ENCODE peak calls at places on chromosome 21, in five cellular contexts. T is hepatic stellate cell, N is hypothalamus, M is left colon, C is thoracic aorta. V is an unnamed sample.

GRCh38 chr21:41235214-41235613 is 67.3 kb downstream of the BACE2 start:
- DNase-seq in M (no peak), N (no peak), C (no peak), T (no peak), V (no peak)

GRCh38 chr21:34690793-34691175 is 22.0 kb downstream of the CLIC6 start:
- DNase-seq in C (no peak), N (no peak), T (no peak), M (no peak), V (no peak)

GRCh38 chr21:26267389-26267788 is 96.8 kb upstream of the APP start:
- DNase-seq in T (no peak), N (no peak), M (no peak), C (no peak), V (no peak)

GRCh38 chr21:29256125-29256895 is 42.4 kb upstream of the BACH1 start:
- DNase-seq in N (no peak), C (no peak), T (no peak), M (no peak), V (no peak)

GRCh38 chr21:33836408-33836807 is 79.2 kb downstream of the ATP5PO start:
- DNase-seq in C (no peak), M (no peak), T (no peak), N (no peak), V (no peak)

GRCh38 chr21:35399706-35400105 is 350.6 kb upstream of the RUNX1 start:
- DNase-seq in N (no peak), M (no peak), T (no peak), C (no peak), V (no peak)

GRCh38 chr21:41673596-41674335 is 93.1 kb downstream of the RIPK4 start:
- DNase-seq in T (no peak), N (no peak), M (no peak), C (no peak), V (no peak)

GRCh38 chr21:45539046-45539795 is 3.0 kb downstream of the SLC19A1 start:
- DNase-seq in T (no peak), C (peak; percentile 1), M (peak; percentile 25), N (no peak), V (peak; percentile 35)

GRCh38 chr21:29181799-29182470 is 51.5 kb downstream of the MAP3K7CL start:
- DNase-seq in T (peak; percentile 60), N (no peak), C (no peak), M (no peak), V (no peak)

GRCh38 chr21:17578162-17578561 is 34.5 kb downstream of the BTG3 start:
- DNase-seq in M (no peak), N (no peak), T (no peak), C (no peak), V (no peak)

GRCh38 chr21:33767236-33767635 is 124.9 kb downstream of the ITSN1 start:
- DNase-seq in T (no peak), N (no peak), C (no peak), M (no peak), V (no peak)

GRCh38 chr21:41961282-41961701 is 7.5 kb upstream of the C2CD2 start:
- DNase-seq in C (no peak), M (no peak), N (no peak), T (no peak), V (no peak)

GRCh38 chr21:38840456-38841129 is 34.9 kb downstream of the ETS2 start:
- DNase-seq in T (no peak), N (no peak), M (no peak), C (no peak), V (no peak)

GRCh38 chr21:14737922-14738321 is 191.8 kb upstream of the SAMSN1 start:
- DNase-seq in M (peak; percentile 68), T (no peak), N (no peak), C (no peak), V (peak; percentile 6)

GRCh38 chr21:45983981-45984551 is 2.5 kb downstream of the COL6A1 start:
- DNase-seq in N (no peak), T (no peak), C (no peak), M (no peak), V (peak; percentile 49)

GRCh38 chr21:43281661-43282357 is 113.0 kb downstream of the CRYAA start:
- DNase-seq in C (no peak), M (no peak), N (no peak), T (no peak), V (no peak)

GRCh38 chr21:42075686-42076471 is 4.8 kb downstream of the UMODL1 start:
- DNase-seq in N (no peak), T (no peak), C (no peak), M (no peak), V (no peak)

GRCh38 chr21:28439246-28439645 is 553.4 kb downstream of the LTN1 start:
- DNase-seq in C (no peak), M (no peak), T (no peak), N (no peak), V (no peak)

GRCh38 chr21:25966308-25966707 is 204.3 kb downstream of the APP start:
- DNase-seq in N (no peak), T (no peak), C (no peak), M (no peak), V (no peak)

GRCh38 chr21:14527690-14528652 is 18.1 kb downstream of the SAMSN1 start:
- DNase-seq in N (no peak), T (no peak), M (no peak), C (no peak), V (no peak)

GRCh38 chr21:18522181-18522771 is 118.7 kb upstream of the TMPRSS15 start:
- DNase-seq in M (no peak), N (no peak), C (no peak), T (no peak), V (no peak)

V was measured in B cell.